ENCODE peak calls at places on chromosomes 13 and 19, in nine cellular contexts. One of them, this sample, is unnamed. For H3K4me1, the result is how much of the 10 kb centered on the place peaks cover.

GRCh38 chr19:50518091-50519005 is 4.6 kb upstream of the ASPDH start:
- DNase-seq in GM23248: no peak
- DNase-seq in Peyer's patch: no peak
- DNase-seq in spleen: peak
- DNase-seq in neural progenitor cell: no peak
- DNase-seq in stomach: no peak
- DNase-seq in tibial nerve: no peak
- DNase-seq in kidney: peak
- DNase-seq in right atrium auricular region: no peak
- DNase-seq in this sample: no peak

GRCh38 chr13:101520672-101521071 is 68.2 kb downstream of the ITGBL1 start:
- DNase-seq in GM23248: peak
- DNase-seq in Peyer's patch: no peak
- DNase-seq in spleen: no peak
- DNase-seq in neural progenitor cell: peak
- DNase-seq in stomach: no peak
- DNase-seq in tibial nerve: no peak
- DNase-seq in kidney: no peak
- DNase-seq in right atrium auricular region: no peak
- DNase-seq in this sample: no peak

GRCh38 chr13:32456591-32456990 is 28.7 kb upstream of the N4BP2L1 start:
- DNase-seq in GM23248: no peak
- DNase-seq in Peyer's patch: no peak
- DNase-seq in spleen: no peak
- DNase-seq in neural progenitor cell: no peak
- DNase-seq in stomach: no peak
- DNase-seq in tibial nerve: no peak
- DNase-seq in kidney: no peak
- DNase-seq in right atrium auricular region: no peak
- DNase-seq in this sample: no peak

GRCh38 chr13:109741966-109742365 is 44.4 kb downstream of the IRS2 start:
- DNase-seq in GM23248: no peak
- DNase-seq in Peyer's patch: no peak
- DNase-seq in spleen: no peak
- DNase-seq in neural progenitor cell: no peak
- DNase-seq in stomach: no peak
- DNase-seq in tibial nerve: no peak
- DNase-seq in kidney: no peak
- DNase-seq in right atrium auricular region: no peak
- DNase-seq in this sample: no peak

GRCh38 chr13:44755872-44756271 is 179.7 kb upstream of the TSC22D1 start:
- DNase-seq in GM23248: peak
- DNase-seq in Peyer's patch: no peak
- DNase-seq in spleen: no peak
- DNase-seq in neural progenitor cell: no peak
- DNase-seq in stomach: no peak
- DNase-seq in tibial nerve: no peak
- DNase-seq in kidney: no peak
- DNase-seq in right atrium auricular region: no peak
- DNase-seq in this sample: no peak

GRCh38 chr19:7426986-7427385 is 61.8 kb downstream of the PEX11G start:
- DNase-seq in GM23248: no peak
- DNase-seq in Peyer's patch: no peak
- DNase-seq in spleen: no peak
- DNase-seq in neural progenitor cell: no peak
- DNase-seq in stomach: no peak
- DNase-seq in tibial nerve: no peak
- DNase-seq in kidney: no peak
- DNase-seq in right atrium auricular region: no peak
- DNase-seq in this sample: no peak

GRCh38 chr13:22800726-22801401 is 379.9 kb upstream of the SGCG start:
- DNase-seq in GM23248: peak
- DNase-seq in Peyer's patch: no peak
- DNase-seq in spleen: no peak
- DNase-seq in neural progenitor cell: no peak
- DNase-seq in stomach: no peak
- DNase-seq in tibial nerve: peak
- DNase-seq in kidney: no peak
- DNase-seq in right atrium auricular region: peak
- DNase-seq in this sample: no peak

GRCh38 chr19:1516395-1516753 is 3.6 kb upstream of the ADAMTSL5 start:
- DNase-seq in GM23248: no peak
- DNase-seq in Peyer's patch: no peak
- DNase-seq in spleen: no peak
- DNase-seq in neural progenitor cell: no peak
- DNase-seq in stomach: no peak
- DNase-seq in tibial nerve: no peak
- DNase-seq in kidney: no peak
- DNase-seq in right atrium auricular region: no peak
- DNase-seq in this sample: no peak

GRCh38 chr13:40651866-40652587 is 14.4 kb downstream of the FOXO1 start:
- DNase-seq in GM23248: no peak
- DNase-seq in Peyer's patch: no peak
- DNase-seq in spleen: no peak
- DNase-seq in neural progenitor cell: no peak
- DNase-seq in stomach: no peak
- DNase-seq in tibial nerve: no peak
- DNase-seq in kidney: no peak
- DNase-seq in right atrium auricular region: no peak
- DNase-seq in this sample: no peak

GRCh38 chr13:40656358-40656757 is 10.1 kb downstream of the FOXO1 start:
- DNase-seq in GM23248: no peak
- DNase-seq in Peyer's patch: no peak
- DNase-seq in spleen: no peak
- DNase-seq in neural progenitor cell: no peak
- DNase-seq in stomach: no peak
- DNase-seq in tibial nerve: no peak
- DNase-seq in kidney: no peak
- DNase-seq in right atrium auricular region: no peak
- DNase-seq in this sample: no peak

GRCh38 chr13:40657307-40657706 is 9.1 kb downstream of the FOXO1 start:
- DNase-seq in GM23248: no peak
- DNase-seq in Peyer's patch: no peak
- DNase-seq in spleen: no peak
- DNase-seq in neural progenitor cell: no peak
- DNase-seq in stomach: no peak
- DNase-seq in tibial nerve: no peak
- DNase-seq in kidney: no peak
- DNase-seq in right atrium auricular region: no peak
- DNase-seq in this sample: no peak

GRCh38 chr13:40652588-40652940 is 13.9 kb downstream of the FOXO1 start:
- DNase-seq in GM23248: no peak
- DNase-seq in Peyer's patch: no peak
- DNase-seq in spleen: no peak
- DNase-seq in neural progenitor cell: no peak
- DNase-seq in stomach: no peak
- DNase-seq in tibial nerve: no peak
- DNase-seq in kidney: no peak
- DNase-seq in right atrium auricular region: no peak
- DNase-seq in this sample: no peak

GRCh38 chr13:40653558-40654318 is 12.7 kb downstream of the FOXO1 start:
- DNase-seq in GM23248: peak
- DNase-seq in Peyer's patch: no peak
- DNase-seq in spleen: no peak
- DNase-seq in neural progenitor cell: peak
- DNase-seq in stomach: no peak
- DNase-seq in tibial nerve: no peak
- DNase-seq in kidney: no peak
- DNase-seq in right atrium auricular region: no peak
- DNase-seq in this sample: no peak
- H3K4me1 ChIP-seq in GM23248: under half
- H3K4me1 ChIP-seq in Peyer's patch: under half
- H3K4me1 ChIP-seq in spleen: half or more
- H3K4me1 ChIP-seq in neural progenitor cell: under half
- H3K4me1 ChIP-seq in stomach: under half
- H3K4me1 ChIP-seq in tibial nerve: half or more
- H3K4me1 ChIP-seq in kidney: under half
- H3K4me1 ChIP-seq in right atrium auricular region: half or more
- H3K4me1 ChIP-seq in this sample: under half

GRCh38 chr13:104011505-104012270 is 945.5 kb upstream of the SLC10A2 start:
- DNase-seq in GM23248: no peak
- DNase-seq in Peyer's patch: no peak
- DNase-seq in spleen: no peak
- DNase-seq in neural progenitor cell: peak
- DNase-seq in stomach: peak
- DNase-seq in tibial nerve: no peak
- DNase-seq in kidney: peak
- DNase-seq in right atrium auricular region: no peak
- DNase-seq in this sample: no peak

GRCh38 chr13:104008571-104009435 is 942.6 kb upstream of the SLC10A2 start:
- DNase-seq in GM23248: no peak
- DNase-seq in Peyer's patch: no peak
- DNase-seq in spleen: no peak
- DNase-seq in neural progenitor cell: no peak
- DNase-seq in stomach: no peak
- DNase-seq in tibial nerve: no peak
- DNase-seq in kidney: no peak
- DNase-seq in right atrium auricular region: no peak
- DNase-seq in this sample: no peak

GRCh38 chr13:104004572-104004971 is 938.4 kb upstream of the SLC10A2 start:
- DNase-seq in GM23248: no peak
- DNase-seq in Peyer's patch: no peak
- DNase-seq in spleen: no peak
- DNase-seq in neural progenitor cell: no peak
- DNase-seq in stomach: no peak
- DNase-seq in tibial nerve: no peak
- DNase-seq in kidney: no peak
- DNase-seq in right atrium auricular region: no peak
- DNase-seq in this sample: no peak

GRCh38 chr13:104006625-104007061 is 940.4 kb upstream of the SLC10A2 start:
- DNase-seq in GM23248: no peak
- DNase-seq in Peyer's patch: no peak
- DNase-seq in spleen: no peak
- DNase-seq in neural progenitor cell: no peak
- DNase-seq in stomach: no peak
- DNase-seq in tibial nerve: no peak
- DNase-seq in kidney: no peak
- DNase-seq in right atrium auricular region: no peak
- DNase-seq in this sample: no peak

GRCh38 chr13:104008075-104008474 is 941.9 kb upstream of the SLC10A2 start:
- DNase-seq in GM23248: no peak
- DNase-seq in Peyer's patch: no peak
- DNase-seq in spleen: no peak
- DNase-seq in neural progenitor cell: no peak
- DNase-seq in stomach: no peak
- DNase-seq in tibial nerve: no peak
- DNase-seq in kidney: no peak
- DNase-seq in right atrium auricular region: no peak
- DNase-seq in this sample: no peak
- H3K4me3 ChIP-seq in GM23248: no peak
- H3K4me3 ChIP-seq in Peyer's patch: no peak
- H3K4me3 ChIP-seq in spleen: no peak
- H3K4me3 ChIP-seq in neural progenitor cell: no peak
- H3K4me3 ChIP-seq in stomach: no peak
- H3K4me3 ChIP-seq in tibial nerve: no peak
- H3K4me3 ChIP-seq in kidney: no peak
- H3K4me3 ChIP-seq in right atrium auricular region: no peak
- H3K4me3 ChIP-seq in this sample: no peak

DNA sequence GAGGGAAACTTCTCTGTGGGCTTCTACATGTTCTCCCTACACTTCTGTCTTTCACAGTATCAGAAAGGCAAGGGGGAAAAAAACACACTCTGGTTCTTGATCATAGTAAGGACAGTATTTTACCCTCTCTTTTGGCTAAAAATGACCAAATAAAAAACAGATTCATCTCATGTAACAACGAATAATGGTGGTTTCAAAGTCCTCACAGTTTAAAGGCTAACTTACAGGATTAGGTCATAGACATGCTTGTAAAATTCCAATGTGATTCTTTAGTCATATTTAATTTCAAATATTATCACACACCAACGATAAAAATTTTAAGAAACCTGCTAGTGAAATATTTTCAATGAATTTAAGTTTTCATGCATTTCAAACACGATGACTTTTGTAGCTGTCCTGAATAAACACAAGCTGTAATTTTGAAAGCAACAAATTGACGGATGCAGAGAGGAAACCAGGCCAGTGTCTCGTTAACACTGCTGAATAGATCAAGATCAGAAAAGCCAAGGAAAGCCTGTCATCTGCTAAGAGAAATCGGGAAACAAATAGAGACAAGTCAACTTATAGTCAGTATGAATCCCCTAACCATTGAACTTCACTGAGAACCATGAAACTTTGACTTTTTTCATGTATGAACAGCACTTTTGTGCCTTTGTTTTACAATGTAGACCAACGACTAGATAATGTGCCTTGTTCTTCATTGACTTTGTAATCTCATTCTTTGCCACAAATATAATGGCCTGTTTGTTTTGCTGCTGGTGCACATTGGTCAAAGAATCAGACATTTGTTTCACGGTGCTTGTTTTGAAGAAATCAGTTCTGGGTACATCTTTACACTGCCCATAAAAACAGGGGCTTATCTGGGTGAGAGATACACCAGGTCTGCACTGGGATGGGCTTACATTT is 22.0 kb downstream of the MBNL2 start:
- DNase-seq in GM23248: no peak
- DNase-seq in Peyer's patch: no peak
- DNase-seq in spleen: no peak
- DNase-seq in neural progenitor cell: no peak
- DNase-seq in stomach: no peak
- DNase-seq in tibial nerve: no peak
- DNase-seq in kidney: no peak
- DNase-seq in right atrium auricular region: no peak
- DNase-seq in this sample: no peak
- H3K27ac ChIP-seq in GM23248: peak
- H3K27ac ChIP-seq in Peyer's patch: peak
- H3K27ac ChIP-seq in spleen: no peak
- H3K27ac ChIP-seq in neural progenitor cell: no peak
- H3K27ac ChIP-seq in stomach: peak
- H3K27ac ChIP-seq in tibial nerve: peak
- H3K27ac ChIP-seq in kidney: peak
- H3K27ac ChIP-seq in right atrium auricular region: peak
- H3K27ac ChIP-seq in this sample: peak

GRCh38 chr13:41634407-41634806 is 177.1 kb downstream of the RGCC start:
- DNase-seq in GM23248: no peak
- DNase-seq in Peyer's patch: no peak
- DNase-seq in spleen: no peak
- DNase-seq in neural progenitor cell: no peak
- DNase-seq in stomach: no peak
- DNase-seq in tibial nerve: no peak
- DNase-seq in kidney: no peak
- DNase-seq in right atrium auricular region: no peak
- DNase-seq in this sample: no peak

GRCh38 chr13:41633776-41634175 is 176.4 kb downstream of the RGCC start:
- DNase-seq in GM23248: no peak
- DNase-seq in Peyer's patch: no peak
- DNase-seq in spleen: no peak
- DNase-seq in neural progenitor cell: no peak
- DNase-seq in stomach: no peak
- DNase-seq in tibial nerve: no peak
- DNase-seq in kidney: no peak
- DNase-seq in right atrium auricular region: no peak
- DNase-seq in this sample: no peak

GRCh38 chr13:41639955-41640780 is 182.8 kb downstream of the RGCC start:
- DNase-seq in GM23248: peak
- DNase-seq in Peyer's patch: no peak
- DNase-seq in spleen: no peak
- DNase-seq in neural progenitor cell: no peak
- DNase-seq in stomach: no peak
- DNase-seq in tibial nerve: no peak
- DNase-seq in kidney: no peak
- DNase-seq in right atrium auricular region: no peak
- DNase-seq in this sample: no peak

GRCh38 chr13:41639237-41639904 is 182.0 kb downstream of the RGCC start:
- DNase-seq in GM23248: no peak
- DNase-seq in Peyer's patch: no peak
- DNase-seq in spleen: no peak
- DNase-seq in neural progenitor cell: no peak
- DNase-seq in stomach: no peak
- DNase-seq in tibial nerve: no peak
- DNase-seq in kidney: no peak
- DNase-seq in right atrium auricular region: no peak
- DNase-seq in this sample: no peak

GRCh38 chr13:41637578-41637977 is 180.2 kb downstream of the RGCC start:
- DNase-seq in GM23248: no peak
- DNase-seq in Peyer's patch: no peak
- DNase-seq in spleen: no peak
- DNase-seq in neural progenitor cell: no peak
- DNase-seq in stomach: no peak
- DNase-seq in tibial nerve: no peak
- DNase-seq in kidney: no peak
- DNase-seq in right atrium auricular region: no peak
- DNase-seq in this sample: no peak
- H3K4me1 ChIP-seq in GM23248: under half
- H3K4me1 ChIP-seq in Peyer's patch: under half
- H3K4me1 ChIP-seq in spleen: under half
- H3K4me1 ChIP-seq in neural progenitor cell: under half
- H3K4me1 ChIP-seq in stomach: under half
- H3K4me1 ChIP-seq in tibial nerve: under half
- H3K4me1 ChIP-seq in kidney: under half
- H3K4me1 ChIP-seq in right atrium auricular region: under half
- H3K4me1 ChIP-seq in this sample: under half